ENCODE peak calls at places on chromosomes 13 and 19, in four cellular contexts. R is H1, P is K562, K is GM12878. S is an unnamed sample.

GRCh38 chr19:11673608-11674041 is 65.1 kb downstream of the ZNF823 start:
- DNase-seq in P (peak), K (no peak), R (peak), S (no peak)

GRCh38 chr13:27556109-27556508 is 64.2 kb downstream of the LNX2 start:
- DNase-seq in P (no peak), R (no peak), K (no peak), S (no peak)

GRCh38 chr19:3115916-3116602 is 19.8 kb upstream of the GNA15 start:
- DNase-seq in R (no peak), K (no peak), P (no peak), S (no peak)

GRCh38 chr13:33764716-33765115 is 53.2 kb upstream of the RFC3 start:
- DNase-seq in K (no peak), P (no peak), R (no peak), S (no peak)

GRCh38 chr13:89695343-89696257 is 1651.9 kb upstream of the MIR17HG start:
- DNase-seq in R (peak), K (no peak), P (no peak), S (peak)

GRCh38 chr19:58554494-58555368 is at the start of gene CHMP2A:
- DNase-seq in R (peak), K (peak), P (peak), S (peak)

GRCh38 chr13:51728972-51729371 is 75.0 kb downstream of the DHRS12 start:
- DNase-seq in R (no peak), P (no peak), K (no peak), S (no peak)

GRCh38 chr13:113211774-113212173 is 2.4 kb downstream of the CUL4A start:
- DNase-seq in R (no peak), K (no peak), P (no peak), S (no peak)

GRCh38 chr19:33547676-33548075 is 26.1 kb upstream of the PEPD start:
- DNase-seq in R (no peak), K (no peak), P (no peak), S (no peak)

GRCh38 chr13:40433577-40433976 is 232.9 kb downstream of the FOXO1 start:
- DNase-seq in P (no peak), R (no peak), K (no peak), S (no peak)

GRCh38 chr13:98374750-98375149 is 197.7 kb upstream of the RNF113B start:
- DNase-seq in R (no peak), K (no peak), P (no peak), S (no peak)

GRCh38 chr13:108200781-108201398 is 14.4 kb downstream of the LIG4 start:
- DNase-seq in R (no peak), P (no peak), K (no peak), S (no peak)

GRCh38 chr13:113904411-113904810 is 40.5 kb upstream of the GAS6 start:
- DNase-seq in K (no peak), R (peak), P (no peak), S (no peak)

GRCh38 chr19:3932931-3933810 is at the start of gene NMRK2:
- DNase-seq in R (peak), P (peak), K (no peak), S (peak)

GRCh38 chr19:21434967-21435544 is 38.1 kb downstream of the ZNF493 start:
- DNase-seq in P (no peak), R (no peak), K (no peak), S (peak)

GRCh38 chr19:16429066-16429758 is 42.6 kb downstream of the EPS15L1 start:
- DNase-seq in P (no peak), R (no peak), K (no peak), S (peak)

GRCh38 chr19:51450730-51451307 is 7.4 kb downstream of the SIGLEC8 start:
- DNase-seq in P (no peak), K (no peak), R (no peak), S (no peak)

GRCh38 chr13:42277618-42278276 is 5.8 kb downstream of the AKAP11 start:
- DNase-seq in R (no peak), K (no peak), P (no peak), S (no peak)

GRCh38 chr13:37429976-37430375 is 168.6 kb downstream of the POSTN start:
- DNase-seq in R (no peak), P (no peak), K (no peak), S (no peak)

GRCh38 chr19:7636691-7637373 is at the start of gene STXBP2:
- DNase-seq in R (peak), K (peak), P (peak), S (peak)

GRCh38 chr13:113836917-113837553 is 26.8 kb downstream of the GAS6 start:
- DNase-seq in P (no peak), R (no peak), K (no peak), S (peak)

GRCh38 chr13:75864718-75865117 is 228.6 kb downstream of the LMO7 start:
- DNase-seq in K (no peak), R (no peak), P (no peak), S (no peak)

GRCh38 chr19:48466571-48467325 is 2.4 kb upstream of the CYTH2 start:
- DNase-seq in R (no peak), K (no peak), P (no peak), S (peak)

GRCh38 chr19:45074744-45075143 is 1.5 kb downstream of the ZNF296 start:
- DNase-seq in K (no peak), P (no peak), R (no peak), S (no peak)

GRCh38 chr13:42337808-42338600 is 66.1 kb downstream of the AKAP11 start:
- DNase-seq in K (no peak), P (no peak), R (no peak), S (no peak)

GRCh38 chr19:48696353-48697010 is 711 bp downstream of the FUT2 start:
- DNase-seq in R (peak), P (no peak), K (no peak), S (no peak)

GRCh38 chr19:1235625-1236538 is 1.9 kb downstream of the CBARP start:
- DNase-seq in K (no peak), R (no peak), P (no peak), S (peak)

GRCh38 chr19:35223856-35224505 is 4.6 kb downstream of the FAM187B start:
- DNase-seq in P (no peak), R (no peak), K (no peak), S (no peak)

GRCh38 chr19:14141041-14141440 is 4.7 kb upstream of the ASF1B start:
- DNase-seq in K (no peak), P (no peak), R (no peak), S (no peak)

GRCh38 chr13:98276486-98276885 is 99.4 kb upstream of the RNF113B start:
- DNase-seq in K (no peak), P (no peak), R (no peak), S (no peak)

GRCh38 chr19:55305983-55306562 is 19.1 kb downstream of the TMEM150B start:
- DNase-seq in R (no peak), K (no peak), P (no peak), S (no peak)

GRCh38 chr13:33799950-33800592 is 17.9 kb upstream of the RFC3 start:
- DNase-seq in K (no peak), R (no peak), P (no peak), S (peak)

GRCh38 chr19:1616875-1617274 is 11.6 kb upstream of the UQCR11 start:
- DNase-seq in P (no peak), R (no peak), K (no peak), S (no peak)

GRCh38 chr13:106151056-106151699 is 384.3 kb downstream of the EFNB2 start:
- DNase-seq in R (no peak), K (no peak), P (no peak), S (no peak)

GRCh38 chr13:110524484-110525254 is 36.9 kb downstream of the RAB20 start:
- DNase-seq in P (no peak), K (no peak), R (no peak), S (peak)

GRCh38 chr19:48608798-48609263 is 2.3 kb downstream of the SPACA4 start:
- DNase-seq in R (peak), P (peak), K (no peak), S (peak)

GRCh38 chr13:93226623-93227279 is at the start of gene GPC6:
- DNase-seq in R (no peak), K (no peak), P (peak), S (peak)

GRCh38 chr13:69947577-69947976 is 160.0 kb upstream of the ATXN8OS start:
- DNase-seq in R (no peak), K (no peak), P (no peak), S (no peak)

GRCh38 chr19:6849876-6850275 is 37.5 kb upstream of the ADGRE1 start:
- DNase-seq in K (no peak), R (no peak), P (no peak), S (no peak)

DNA sequence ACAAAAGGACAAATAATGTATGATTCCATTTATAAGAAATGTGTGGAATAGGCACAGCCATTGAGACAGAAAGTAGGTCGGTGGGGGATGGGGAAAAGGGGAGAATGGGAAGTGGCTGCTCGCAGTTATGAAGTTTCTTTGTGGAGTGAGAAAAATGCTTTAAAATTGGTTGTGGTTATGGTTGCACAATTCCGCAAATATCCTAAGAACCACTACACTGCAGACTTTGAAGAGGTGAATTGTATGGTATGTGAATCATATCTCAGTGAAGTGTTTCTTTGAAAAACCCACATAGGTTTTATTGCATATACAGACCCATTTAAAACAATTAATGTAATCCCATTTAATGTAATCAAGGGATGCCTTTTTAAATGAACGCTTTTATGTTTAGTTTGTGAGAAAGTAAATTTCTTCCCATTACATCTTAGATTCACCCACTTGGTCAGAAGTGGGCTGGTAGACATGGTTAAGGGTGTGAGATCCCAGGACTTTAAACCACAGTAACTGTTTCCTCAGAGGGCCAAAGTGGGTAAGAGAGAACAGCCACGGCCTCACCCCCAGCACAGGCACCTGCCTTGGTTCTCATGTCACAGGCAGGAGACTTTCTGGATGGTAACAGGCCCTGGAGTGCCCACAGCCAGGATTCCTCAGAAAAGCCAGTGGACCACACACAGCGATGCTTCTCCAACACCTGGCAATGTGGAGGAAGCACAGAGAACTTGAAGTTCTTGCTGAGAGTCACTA is 119.3 kb upstream of the GJB6 start:
- DNase-seq in R (no peak), P (no peak), K (no peak), S (no peak)
- TF ChIP-seq NRF1 in R (no peak), P (no peak), K (no peak), S (no peak)

GRCh38 chr13:67143544-67144115 is 86.5 kb downstream of the PCDH9 start:
- DNase-seq in P (no peak), R (no peak), K (no peak), S (no peak)
- TF ChIP-seq CTCF in P (no peak), R (no peak), K (no peak), S (no peak)

GRCh38 chr13:44003481-44003880 is 123.8 kb downstream of the LACC1 start:
- DNase-seq in P (no peak), R (no peak), K (no peak), S (no peak)

GRCh38 chr13:44007451-44007850 is 127.7 kb downstream of the LACC1 start:
- DNase-seq in K (no peak), R (no peak), P (no peak), S (no peak)

DNA sequence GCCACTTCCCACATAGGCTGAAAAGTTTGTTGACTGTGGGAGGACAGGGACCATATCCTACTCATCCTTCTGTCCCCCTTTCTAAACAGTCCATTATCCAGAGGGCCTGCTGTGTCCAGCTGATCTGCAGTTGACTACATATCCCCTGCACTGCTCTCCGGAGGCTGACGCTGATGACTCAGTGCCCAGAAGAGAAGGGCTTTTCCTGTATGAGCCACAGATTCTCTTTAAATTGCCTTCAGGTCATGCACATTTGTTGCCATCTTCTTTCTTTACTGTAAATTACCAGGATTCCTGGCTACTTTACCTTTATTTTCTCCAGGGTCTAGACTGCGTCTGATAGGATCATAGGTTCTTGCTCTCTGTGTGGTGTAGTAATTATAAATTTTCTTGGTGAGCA is 125.2 kb downstream of the LACC1 start:
- DNase-seq in P (no peak), K (no peak), R (no peak), S (no peak)
- TF ChIP-seq NRF1 in P (no peak), K (no peak), R (no peak), S (no peak)

DNA sequence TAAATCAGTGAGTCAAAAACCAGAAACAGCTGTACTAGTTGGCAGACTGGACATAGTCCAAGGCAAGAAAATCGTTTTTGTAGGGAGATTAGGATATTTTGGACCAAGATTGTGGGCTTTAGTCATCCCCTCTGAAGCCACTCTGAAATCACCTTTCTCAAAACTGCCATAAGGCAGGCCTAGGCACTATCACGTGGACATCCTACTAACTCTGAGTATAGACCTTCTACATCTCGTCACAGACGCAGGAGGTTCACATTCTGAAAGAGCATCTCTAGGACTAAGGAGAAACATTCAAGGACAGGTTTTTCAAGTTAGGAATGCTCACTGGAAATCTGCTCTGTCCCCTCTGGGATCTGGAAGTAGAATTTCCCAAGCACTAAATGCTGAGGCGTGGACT is 2.4 kb upstream of the RUBCNL start:
- DNase-seq in K (no peak), R (no peak), P (no peak), S (no peak)
- TF ChIP-seq CTCF in K (no peak), R (no peak), P (no peak), S (no peak)

GRCh38 chr19:18975864-18976263 is 34.8 kb upstream of the HOMER3 start:
- DNase-seq in R (no peak), P (no peak), K (no peak), S (no peak)
- TF ChIP-seq NRF1 in R (no peak), P (no peak), K (no peak), S (no peak)

DNA sequence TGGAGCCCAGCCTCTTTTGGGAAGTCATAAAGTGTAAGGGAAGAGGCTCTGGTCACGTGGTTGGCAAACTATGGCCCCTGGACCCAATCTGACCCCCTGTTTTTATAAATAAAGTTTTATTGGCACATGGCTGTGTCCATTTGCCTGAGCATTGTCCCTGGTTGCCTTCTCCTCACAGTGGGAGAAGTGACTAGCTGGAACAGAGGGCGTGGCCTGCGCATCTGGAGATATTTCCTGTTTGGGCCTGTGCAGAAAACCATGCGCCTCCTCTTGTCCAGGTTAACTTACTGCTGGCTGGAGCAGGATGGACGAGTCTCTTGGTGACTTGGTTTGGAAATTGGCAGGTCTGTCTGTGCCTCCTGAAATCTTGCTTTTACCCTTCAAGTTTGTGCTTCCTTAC is 48.3 kb downstream of the KDM4B start:
- DNase-seq in R (no peak), K (no peak), P (no peak), S (no peak)
- TF ChIP-seq CTCF in R (no peak), K (no peak), P (no peak), S (no peak)

GRCh38 chr19:42362891-42363440 is 27.1 kb downstream of the CNFN start:
- DNase-seq in R (no peak), P (no peak), K (no peak), S (no peak)
- TF ChIP-seq NRF1 in R (no peak), P (no peak), K (no peak), S (no peak)

GRCh38 chr13:85974604-85975366 is 175.6 kb upstream of the SLITRK6 start:
- DNase-seq in R (no peak), K (no peak), P (no peak), S (no peak)

GRCh38 chr13:85969331-85969730 is 170.1 kb upstream of the SLITRK6 start:
- DNase-seq in R (no peak), P (no peak), K (no peak), S (no peak)

GRCh38 chr13:85970727-85971126 is 171.5 kb upstream of the SLITRK6 start:
- DNase-seq in K (no peak), R (no peak), P (no peak), S (no peak)
- TF ChIP-seq CTCF in K (no peak), R (no peak), P (no peak), S (peak)

GRCh38 chr13:25967144-25967543 is 84.7 kb downstream of the SHISA2 start:
- DNase-seq in R (no peak), K (no peak), P (no peak), S (no peak)

GRCh38 chr13:25965596-25965995 is 86.2 kb downstream of the SHISA2 start:
- DNase-seq in K (no peak), P (no peak), R (no peak), S (no peak)

GRCh38 chr13:25966086-25966485 is 85.7 kb downstream of the SHISA2 start:
- DNase-seq in R (no peak), K (no peak), P (no peak), S (no peak)

GRCh38 chr13:25961294-25961693 is 90.5 kb downstream of the SHISA2 start:
- DNase-seq in R (no peak), P (no peak), K (no peak), S (no peak)

GRCh38 chr13:25963681-25964080 is 88.1 kb downstream of the SHISA2 start:
- DNase-seq in P (no peak), R (no peak), K (no peak), S (peak)
- TF ChIP-seq NRF1 in P (no peak), R (no peak), K (no peak), S (no peak)

GRCh38 chr19:10603873-10604459 is 16.9 kb upstream of the AP1M2 start:
- DNase-seq in R (no peak), K (peak), P (no peak), S (peak)

GRCh38 chr19:10602330-10603083 is 15.4 kb upstream of the AP1M2 start:
- DNase-seq in K (no peak), R (peak), P (peak), S (peak)

GRCh38 chr19:10604460-10604980 is 17.4 kb upstream of the AP1M2 start:
- DNase-seq in P (no peak), R (no peak), K (peak), S (peak)

GRCh38 chr19:10601999-10602329 is 14.9 kb upstream of the AP1M2 start:
- DNase-seq in K (no peak), R (no peak), P (no peak), S (no peak)

GRCh38 chr19:10603084-10603872 is 16.2 kb upstream of the AP1M2 start:
- DNase-seq in P (peak), R (peak), K (peak), S (peak)
- TF ChIP-seq CTCF in P (no peak), R (no peak), K (no peak), S (no peak)

S was measured in SK-N-SH.